ENCODE peak calls at places on chromosomes 12 and 14, in seven cellular contexts. I is stomach; E is right lobe of liver; O is tibial artery; Q is SK-N-SH; B is PC-9; C is effector memory CD4-positive, alpha-beta T cell. G is an unnamed sample.

GRCh38 chr12:107488666-107489065 is 196.9 kb upstream of the PWP1 start:
- DNase-seq in I (no peak), E (no peak), O (no peak), Q (no peak), B (no peak), C (no peak), G (no peak)

GRCh38 chr12:68374315-68374982 is 42.3 kb upstream of the MDM1 start:
- DNase-seq in I (peak; percentile 40), E (no peak), O (no peak), Q (no peak), B (peak; percentile 38), C (peak; percentile 25), G (no peak)

GRCh38 chr12:121883315-121883660 is 5.3 kb upstream of the PSMD9 start:
- DNase-seq in I (no peak), E (no peak), O (no peak), Q (no peak), B (peak; percentile 33), C (no peak), G (no peak)

GRCh38 chr12:34212651-34213050 is 190.4 kb downstream of the ALG10 start:
- DNase-seq in I (no peak), E (no peak), O (no peak), Q (no peak), B (no peak), C (no peak), G (no peak)

GRCh38 chr12:92573104-92573503 is 129.7 kb upstream of the PLEKHG7 start:
- DNase-seq in I (no peak), E (no peak), O (no peak), Q (no peak), B (no peak), C (no peak), G (no peak)

GRCh38 chr12:113244015-113244983 is 23.0 kb downstream of the TPCN1 start:
- DNase-seq in I (peak; percentile 91), E (peak; percentile 71), O (peak; percentile 94), Q (peak; percentile 56), B (no peak), C (no peak), G (no peak)

GRCh38 chr14:80926706-80927384 is 14.7 kb downstream of the CEP128 start:
- DNase-seq in I (no peak), E (no peak), O (no peak), Q (no peak), B (no peak), C (no peak), G (no peak)

GRCh38 chr14:78851189-78851588 is 681.0 kb downstream of the NRXN3 start:
- DNase-seq in I (no peak), E (no peak), O (no peak), Q (no peak), B (no peak), C (no peak), G (no peak)

GRCh38 chr12:82968644-82969339 is 282.1 kb downstream of the TMTC2 start:
- DNase-seq in I (no peak), E (no peak), O (no peak), Q (peak; percentile 63), B (no peak), C (no peak), G (no peak)

GRCh38 chr14:53055003-53055402 is 98.1 kb downstream of the DDHD1 start:
- DNase-seq in I (no peak), E (no peak), O (no peak), Q (peak; percentile 45), B (no peak), C (no peak), G (no peak)

GRCh38 chr12:76785407-76785806 is 21.5 kb downstream of the ZDHHC17 start:
- DNase-seq in I (no peak), E (no peak), O (no peak), Q (no peak), B (no peak), C (no peak), G (no peak)

GRCh38 chr12:50924439-50925341 is 27.7 kb upstream of the HIGD1C start:
- DNase-seq in I (peak; percentile 95), E (peak; percentile 86), O (peak; percentile 96), Q (peak; percentile 65), B (peak; percentile 72), C (no peak), G (peak; percentile 37)

GRCh38 chr14:26204362-26204953 is 393.4 kb downstream of the NOVA1 start:
- DNase-seq in I (no peak), E (peak; percentile 15), O (no peak), Q (no peak), B (no peak), C (no peak), G (no peak)

GRCh38 chr14:35797796-35798195 is 11.3 kb downstream of the RALGAPA1 start:
- DNase-seq in I (no peak), E (no peak), O (no peak), Q (no peak), B (no peak), C (no peak), G (no peak)

GRCh38 chr12:51442324-51442723 is 17.7 kb downstream of the SLC4A8 start:
- DNase-seq in I (no peak), E (no peak), O (no peak), Q (no peak), B (no peak), C (no peak), G (no peak)

GRCh38 chr12:112456029-112456428 is 37.3 kb downstream of the PTPN11 start:
- DNase-seq in I (no peak), E (no peak), O (no peak), Q (no peak), B (no peak), C (no peak), G (no peak)

GRCh38 chr12:75656210-75656609 is 144.8 kb upstream of the KRR1 start:
- DNase-seq in I (no peak), E (no peak), O (no peak), Q (no peak), B (no peak), C (no peak), G (no peak)

GRCh38 chr12:26810330-26810729 is 22.7 kb downstream of the ITPR2 start:
- DNase-seq in I (peak; percentile 71), E (peak; percentile 28), O (peak; percentile 86), Q (no peak), B (no peak), C (no peak), G (no peak)

GRCh38 chr12:112868459-112869041 is 38.2 kb upstream of the OAS1 start:
- DNase-seq in I (no peak), E (no peak), O (no peak), Q (no peak), B (peak; percentile 13), C (no peak), G (no peak)

DNA sequence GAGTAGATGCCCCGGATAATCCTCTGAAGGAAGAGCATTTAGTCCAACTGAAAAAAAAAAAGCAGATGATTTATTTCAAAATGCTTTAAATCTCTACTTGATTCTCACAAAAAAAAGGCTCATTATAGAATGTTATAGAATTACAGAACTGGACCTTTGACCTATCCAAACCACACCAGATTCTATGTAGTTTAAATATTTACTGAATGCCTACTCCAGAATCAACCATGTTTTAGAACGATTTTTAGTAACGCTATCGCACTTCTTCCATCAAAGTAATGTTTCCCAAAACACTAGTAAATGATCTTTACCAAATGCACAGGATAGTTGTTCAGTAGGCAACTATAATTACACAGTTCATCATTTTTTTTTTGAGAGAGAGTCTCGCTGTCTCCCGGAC is 2.6 kb downstream of the RPS29 start:
- DNase-seq in I (no peak), E (no peak), O (no peak), Q (no peak), B (no peak), C (no peak), G (no peak)
- H3K4me3 ChIP-seq in I (no peak overlapping the region), E (no peak overlapping the region), O (no peak overlapping the region), Q (no peak overlapping the region), B (peak overlapping the region; percentile 97), C (peak overlapping the region; percentile 95), G (no peak overlapping the region)

DNA sequence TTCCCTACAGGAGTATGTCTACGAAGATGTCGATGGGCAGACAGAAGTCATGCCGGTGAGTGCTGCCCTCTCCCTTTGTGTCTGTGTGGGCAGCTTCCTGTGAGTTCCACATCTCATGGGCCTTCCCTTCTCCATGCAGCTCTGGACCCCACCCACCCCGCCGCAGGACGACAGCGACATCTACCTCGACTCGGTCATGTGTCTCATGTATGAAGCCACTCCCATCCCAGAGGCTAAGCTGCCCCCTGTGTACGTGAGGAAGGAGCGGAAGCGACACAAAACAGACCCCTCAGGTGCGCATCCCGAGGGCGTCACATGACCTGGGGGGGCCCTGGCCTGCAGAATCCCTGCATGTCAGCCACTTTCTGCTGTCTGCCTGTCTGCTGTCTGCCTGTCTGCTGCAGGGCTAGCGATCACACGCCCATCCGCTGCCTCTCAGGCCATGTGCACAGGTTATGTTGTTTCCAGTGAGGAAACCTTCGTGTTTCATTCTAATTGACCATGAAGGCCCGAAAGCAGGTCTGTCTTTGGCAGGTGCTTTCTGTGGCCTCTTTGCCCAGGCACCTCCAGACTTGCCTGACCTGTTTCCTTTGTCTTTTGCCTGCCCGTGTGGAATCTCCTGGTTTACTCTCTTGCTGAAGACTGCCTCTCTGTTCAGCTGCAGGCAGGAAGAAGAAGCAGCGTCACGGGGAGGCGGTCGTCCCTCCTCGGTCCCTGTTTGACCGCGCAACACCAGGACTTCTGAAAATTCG is 95.1 kb downstream of the EP400 start:
- DNase-seq in I (no peak), E (no peak), O (no peak), Q (no peak), B (no peak), C (no peak), G (no peak)
- H3K27ac ChIP-seq in I (no peak overlapping the region), E (no peak overlapping the region), O (no peak overlapping the region), Q (no peak overlapping the region), B (no peak overlapping the region), C (no peak overlapping the region), G (no peak overlapping the region)

DNA sequence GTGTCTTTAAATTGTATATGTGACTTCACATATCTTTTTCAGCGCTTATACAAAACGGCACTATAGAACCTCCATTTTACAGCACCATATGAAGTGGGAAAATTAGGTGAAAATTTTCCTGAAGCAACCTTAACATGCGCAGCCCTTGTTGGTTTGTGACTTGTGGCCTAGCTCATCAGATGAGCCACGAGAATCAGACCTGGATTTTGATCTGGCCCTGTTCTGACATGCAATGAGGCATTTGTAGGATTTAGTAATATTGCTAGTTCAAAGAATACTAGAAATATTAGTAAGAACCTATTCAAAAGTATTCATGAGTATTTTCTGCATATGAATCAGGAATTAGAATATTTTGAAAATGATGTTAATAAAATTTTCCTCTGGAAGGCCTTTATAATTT is 2.9 kb downstream of the CDKN1B start:
- DNase-seq in I (no peak), E (no peak), O (no peak), Q (no peak), B (no peak), C (no peak), G (no peak)
- H3K4me3 ChIP-seq in I (peak overlapping the region; percentile 86), E (peak overlapping the region; percentile 68), O (peak overlapping the region; percentile 99), Q (peak overlapping the region; percentile 67), B (peak overlapping the region; percentile 96), C (peak overlapping the region; percentile 99), G (peak overlapping the region; percentile 88)

GRCh38 chr14:72892879-72893635 is 844 bp downstream of the DPF3 start:
- DNase-seq in I (no peak), E (peak; percentile 52), O (no peak), Q (peak; percentile 73), B (no peak), C (no peak), G (peak; percentile 53)

GRCh38 chr14:72893636-72894322 is at the start of gene DPF3:
- DNase-seq in I (peak; percentile 97), E (peak; percentile 97), O (peak; percentile 97), Q (peak; percentile 95), B (peak; percentile 89), C (peak; percentile 89), G (peak; percentile 96)

GRCh38 chr14:72894323-72894622 is 372 bp upstream of the DPF3 start:
- DNase-seq in I (no peak), E (no peak), O (no peak), Q (no peak), B (no peak), C (no peak), G (no peak)

GRCh38 chr14:72891666-72892102 is 2.2 kb downstream of the DPF3 start:
- DNase-seq in I (no peak), E (no peak), O (no peak), Q (peak; percentile 47), B (no peak), C (no peak), G (no peak)

GRCh38 chr14:72892103-72892878 is 1.6 kb downstream of the DPF3 start:
- DNase-seq in I (no peak), E (peak; percentile 31), O (no peak), Q (peak; percentile 56), B (no peak), C (no peak), G (no peak)
- H3K27ac ChIP-seq in I (no peak overlapping the region), E (no peak overlapping the region), O (no peak overlapping the region), Q (no peak overlapping the region), B (no peak overlapping the region), C (no peak overlapping the region), G (no peak overlapping the region)